ENCODE peak calls at places on chromosome 2, in ten cellular contexts. One of them, this sample, is unnamed.
A peak's percentile ranks its signal among the peaks of the same experiment; 100 is the strongest.

GRCh38 chr2:69709290-69709689 is 32.6 kb upstream of the ANXA4 start:
- DNase-seq in A549: no peak
- DNase-seq in ovary: no peak
- DNase-seq in SK-N-SH: no peak
- DNase-seq in adrenal gland: no peak
- DNase-seq in pancreas: no peak
- DNase-seq in PC-3: no peak
- DNase-seq in WERI-Rb-1: no peak
- DNase-seq in endodermal cell: no peak
- DNase-seq in uterus: no peak
- DNase-seq in this sample: no peak

GRCh38 chr2:33236457-33236856 is 240.0 kb upstream of the RASGRP3 start:
- DNase-seq in A549: no peak
- DNase-seq in ovary: no peak
- DNase-seq in SK-N-SH: no peak
- DNase-seq in adrenal gland: no peak
- DNase-seq in pancreas: no peak
- DNase-seq in PC-3: peak; percentile 83
- DNase-seq in WERI-Rb-1: no peak
- DNase-seq in endodermal cell: no peak
- DNase-seq in uterus: no peak
- DNase-seq in this sample: no peak

GRCh38 chr2:57491213-57491612 is 555.4 kb upstream of the VRK2 start:
- DNase-seq in A549: no peak
- DNase-seq in ovary: no peak
- DNase-seq in SK-N-SH: no peak
- DNase-seq in adrenal gland: no peak
- DNase-seq in pancreas: no peak
- DNase-seq in PC-3: no peak
- DNase-seq in WERI-Rb-1: no peak
- DNase-seq in endodermal cell: no peak
- DNase-seq in uterus: no peak
- DNase-seq in this sample: no peak

GRCh38 chr2:224449212-224450147 is 47.6 kb upstream of the FAM124B start:
- DNase-seq in A549: peak; percentile 38
- DNase-seq in ovary: no peak
- DNase-seq in SK-N-SH: peak; percentile 44
- DNase-seq in adrenal gland: no peak
- DNase-seq in pancreas: no peak
- DNase-seq in PC-3: peak; percentile 48
- DNase-seq in WERI-Rb-1: no peak
- DNase-seq in endodermal cell: peak; percentile 56
- DNase-seq in uterus: no peak
- DNase-seq in this sample: peak; percentile 23

GRCh38 chr2:54077088-54077900 is 38.1 kb upstream of the ACYP2 start:
- DNase-seq in A549: no peak
- DNase-seq in ovary: no peak
- DNase-seq in SK-N-SH: no peak
- DNase-seq in adrenal gland: no peak
- DNase-seq in pancreas: no peak
- DNase-seq in PC-3: no peak
- DNase-seq in WERI-Rb-1: no peak
- DNase-seq in endodermal cell: no peak
- DNase-seq in uterus: no peak
- DNase-seq in this sample: no peak

GRCh38 chr2:210660-211059 is 53.2 kb downstream of the SH3YL1 start:
- DNase-seq in A549: no peak
- DNase-seq in ovary: no peak
- DNase-seq in SK-N-SH: no peak
- DNase-seq in adrenal gland: no peak
- DNase-seq in pancreas: no peak
- DNase-seq in PC-3: peak; percentile 48
- DNase-seq in WERI-Rb-1: no peak
- DNase-seq in endodermal cell: no peak
- DNase-seq in uterus: no peak
- DNase-seq in this sample: no peak

GRCh38 chr2:84257871-84258270 is 201.2 kb downstream of the SUCLG1 start:
- DNase-seq in A549: no peak
- DNase-seq in ovary: no peak
- DNase-seq in SK-N-SH: no peak
- DNase-seq in adrenal gland: no peak
- DNase-seq in pancreas: no peak
- DNase-seq in PC-3: peak; percentile 25
- DNase-seq in WERI-Rb-1: no peak
- DNase-seq in endodermal cell: peak; percentile 51
- DNase-seq in uterus: no peak
- DNase-seq in this sample: no peak

GRCh38 chr2:214706986-214707385 is 102.5 kb downstream of the BARD1 start:
- DNase-seq in A549: no peak
- DNase-seq in ovary: no peak
- DNase-seq in SK-N-SH: peak; percentile 7
- DNase-seq in adrenal gland: no peak
- DNase-seq in pancreas: peak; percentile 32
- DNase-seq in PC-3: no peak
- DNase-seq in WERI-Rb-1: no peak
- DNase-seq in endodermal cell: peak; percentile 55
- DNase-seq in uterus: no peak
- DNase-seq in this sample: no peak

GRCh38 chr2:195450537-195451113 is 206.4 kb upstream of the SLC39A10 start:
- DNase-seq in A549: no peak
- DNase-seq in ovary: no peak
- DNase-seq in SK-N-SH: peak; percentile 48
- DNase-seq in adrenal gland: no peak
- DNase-seq in pancreas: no peak
- DNase-seq in PC-3: no peak
- DNase-seq in WERI-Rb-1: no peak
- DNase-seq in endodermal cell: no peak
- DNase-seq in uterus: no peak
- DNase-seq in this sample: no peak

GRCh38 chr2:168697668-168698121 is 104.7 kb upstream of the NOSTRIN start:
- DNase-seq in A549: no peak
- DNase-seq in ovary: no peak
- DNase-seq in SK-N-SH: no peak
- DNase-seq in adrenal gland: no peak
- DNase-seq in pancreas: no peak
- DNase-seq in PC-3: peak; percentile 41
- DNase-seq in WERI-Rb-1: no peak
- DNase-seq in endodermal cell: peak; percentile 57
- DNase-seq in uterus: no peak
- DNase-seq in this sample: peak; percentile 11

DNA sequence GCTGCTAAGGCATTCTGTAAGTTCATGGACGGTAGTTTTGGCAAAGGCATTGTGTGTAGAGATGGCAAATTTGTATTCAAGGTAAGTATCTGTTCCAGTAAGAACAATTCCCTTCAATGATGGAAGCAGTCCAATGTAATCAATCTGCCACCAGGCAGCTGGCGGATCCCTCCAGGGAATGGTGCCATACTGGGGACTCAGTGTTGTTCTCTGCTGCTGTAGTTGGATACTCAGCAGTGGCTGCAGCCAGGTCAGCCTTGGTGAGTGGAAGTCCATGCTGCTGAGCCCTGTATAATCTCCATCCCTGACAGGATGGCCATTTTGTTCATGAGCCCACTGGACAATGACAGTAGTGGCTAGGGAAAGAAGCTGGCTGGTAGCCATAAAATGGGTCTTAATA is 62.8 kb downstream of the ARL6IP6 start:
- DNase-seq in A549: no peak
- DNase-seq in ovary: no peak
- DNase-seq in SK-N-SH: no peak
- DNase-seq in adrenal gland: no peak
- DNase-seq in pancreas: no peak
- DNase-seq in PC-3: no peak
- DNase-seq in WERI-Rb-1: no peak
- DNase-seq in endodermal cell: no peak
- DNase-seq in uterus: no peak
- DNase-seq in this sample: no peak
- H3K27ac ChIP-seq in A549: no peak overlapping the region
- H3K27ac ChIP-seq in ovary: no peak overlapping the region
- H3K27ac ChIP-seq in SK-N-SH: no peak overlapping the region
- H3K27ac ChIP-seq in adrenal gland: no peak overlapping the region
- H3K27ac ChIP-seq in pancreas: no peak overlapping the region
- H3K27ac ChIP-seq in PC-3: no peak overlapping the region
- H3K27ac ChIP-seq in WERI-Rb-1: no peak overlapping the region
- H3K27ac ChIP-seq in endodermal cell: no peak overlapping the region
- H3K27ac ChIP-seq in uterus: no peak overlapping the region
- H3K27ac ChIP-seq in this sample: no peak overlapping the region

GRCh38 chr2:8525582-8526402 is 156.1 kb upstream of the ID2 start:
- DNase-seq in A549: no peak
- DNase-seq in ovary: no peak
- DNase-seq in SK-N-SH: peak; percentile 79
- DNase-seq in adrenal gland: peak; percentile 81
- DNase-seq in pancreas: peak; percentile 91
- DNase-seq in PC-3: peak; percentile 71
- DNase-seq in WERI-Rb-1: peak; percentile 84
- DNase-seq in endodermal cell: peak; percentile 79
- DNase-seq in uterus: peak; percentile 53
- DNase-seq in this sample: peak; percentile 16
- TF ChIP-seq CTCF in A549: no peak
- TF ChIP-seq CTCF in ovary: no peak
- TF ChIP-seq CTCF in SK-N-SH: no peak
- TF ChIP-seq CTCF in adrenal gland: peak; percentile 43
- TF ChIP-seq CTCF in pancreas: no peak
- TF ChIP-seq CTCF in PC-3: peak; percentile 45
- TF ChIP-seq CTCF in WERI-Rb-1: peak; percentile 78
- TF ChIP-seq CTCF in endodermal cell: peak; percentile 68
- TF ChIP-seq CTCF in uterus: no peak
- TF ChIP-seq CTCF in this sample: peak; percentile 19

DNA sequence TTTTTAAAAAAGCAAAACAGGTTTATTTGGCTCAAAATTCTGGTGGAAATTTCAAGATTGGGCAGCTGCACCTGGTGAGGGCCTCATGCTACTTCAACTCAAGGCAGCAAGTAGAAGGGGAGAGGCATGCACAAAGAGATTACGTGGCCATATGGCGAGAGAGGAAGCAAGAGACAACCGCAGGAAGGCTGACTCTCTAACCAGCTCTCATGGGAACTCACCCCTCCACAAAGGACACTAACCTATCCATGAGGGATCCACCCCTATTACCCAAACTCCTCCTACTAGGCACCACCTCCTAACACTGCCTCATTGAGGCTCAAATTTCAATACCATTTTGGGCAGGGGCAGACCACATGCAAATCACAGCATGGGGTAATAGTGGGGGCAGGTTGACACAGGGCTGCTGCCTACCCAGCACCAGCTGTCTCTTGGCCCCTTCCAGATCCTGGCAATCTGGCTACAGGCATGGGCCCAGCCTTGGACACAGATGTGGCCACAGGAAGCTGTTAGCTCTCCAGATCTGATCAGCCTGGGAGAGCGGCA is 2.0 kb upstream of the CAPN10 start:
- DNase-seq in A549: no peak
- DNase-seq in ovary: no peak
- DNase-seq in SK-N-SH: no peak
- DNase-seq in adrenal gland: no peak
- DNase-seq in pancreas: no peak
- DNase-seq in PC-3: peak; percentile 36
- DNase-seq in WERI-Rb-1: peak; percentile 75
- DNase-seq in endodermal cell: peak; percentile 62
- DNase-seq in uterus: no peak
- DNase-seq in this sample: peak; percentile 82
- H3K4me3 ChIP-seq in A549: peak overlapping the region; percentile 82
- H3K4me3 ChIP-seq in ovary: no peak overlapping the region
- H3K4me3 ChIP-seq in SK-N-SH: peak overlapping the region; percentile 100
- H3K4me3 ChIP-seq in adrenal gland: no peak overlapping the region
- H3K4me3 ChIP-seq in pancreas: no peak overlapping the region
- H3K4me3 ChIP-seq in PC-3: peak overlapping the region; percentile 93
- H3K4me3 ChIP-seq in WERI-Rb-1: peak overlapping the region; percentile 89
- H3K4me3 ChIP-seq in endodermal cell: peak overlapping the region; percentile 93
- H3K4me3 ChIP-seq in uterus: no peak overlapping the region
- H3K4me3 ChIP-seq in this sample: no peak overlapping the region

DNA sequence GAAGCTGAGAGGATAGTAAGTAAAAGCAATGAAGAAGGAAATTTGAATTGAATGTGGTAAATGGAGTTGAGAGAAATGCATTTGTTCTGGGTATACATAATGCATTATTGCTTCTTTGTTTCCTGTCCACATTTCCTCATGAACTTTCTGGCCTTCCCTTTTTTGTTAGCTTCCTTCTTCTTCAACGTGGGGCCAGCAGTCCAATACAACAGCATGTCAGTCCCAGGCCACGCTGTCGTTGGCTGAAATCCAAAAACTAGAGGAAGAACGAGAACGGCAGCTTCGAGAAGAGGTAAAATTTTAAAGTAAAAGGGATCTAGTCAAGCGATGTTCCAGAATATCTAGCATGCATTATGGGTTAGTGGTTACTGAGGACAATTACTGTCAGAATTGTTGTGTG is 30.4 kb upstream of the SNORC start:
- DNase-seq in A549: no peak
- DNase-seq in ovary: no peak
- DNase-seq in SK-N-SH: no peak
- DNase-seq in adrenal gland: peak; percentile 63
- DNase-seq in pancreas: peak; percentile 45
- DNase-seq in PC-3: no peak
- DNase-seq in WERI-Rb-1: no peak
- DNase-seq in endodermal cell: no peak
- DNase-seq in uterus: no peak
- DNase-seq in this sample: no peak
- H3K27ac ChIP-seq in A549: no peak overlapping the region
- H3K27ac ChIP-seq in ovary: no peak overlapping the region
- H3K27ac ChIP-seq in SK-N-SH: no peak overlapping the region
- H3K27ac ChIP-seq in adrenal gland: no peak overlapping the region
- H3K27ac ChIP-seq in pancreas: no peak overlapping the region
- H3K27ac ChIP-seq in PC-3: no peak overlapping the region
- H3K27ac ChIP-seq in WERI-Rb-1: no peak overlapping the region
- H3K27ac ChIP-seq in endodermal cell: no peak overlapping the region
- H3K27ac ChIP-seq in uterus: no peak overlapping the region
- H3K27ac ChIP-seq in this sample: no peak overlapping the region

DNA sequence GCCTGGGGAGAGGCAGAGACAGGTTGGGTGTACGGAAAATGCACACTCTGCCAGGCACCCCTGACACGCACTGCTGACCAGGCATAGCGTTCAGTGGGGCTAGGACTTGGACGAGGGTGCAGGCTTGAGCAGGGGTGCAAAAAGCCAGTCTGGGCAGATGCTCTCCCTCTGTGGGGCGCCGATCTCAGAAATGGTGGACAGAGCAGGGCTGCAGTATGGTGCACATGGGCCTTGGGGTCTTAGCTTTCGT is 1.0 kb upstream of the ARHGEF4 start:
- DNase-seq in A549: no peak
- DNase-seq in ovary: no peak
- DNase-seq in SK-N-SH: no peak
- DNase-seq in adrenal gland: no peak
- DNase-seq in pancreas: no peak
- DNase-seq in PC-3: no peak
- DNase-seq in WERI-Rb-1: no peak
- DNase-seq in endodermal cell: no peak
- DNase-seq in uterus: no peak
- DNase-seq in this sample: no peak
- TF ChIP-seq CTCF in A549: no peak
- TF ChIP-seq CTCF in ovary: no peak
- TF ChIP-seq CTCF in SK-N-SH: no peak
- TF ChIP-seq CTCF in adrenal gland: no peak
- TF ChIP-seq CTCF in pancreas: no peak
- TF ChIP-seq CTCF in PC-3: no peak
- TF ChIP-seq CTCF in WERI-Rb-1: no peak
- TF ChIP-seq CTCF in endodermal cell: no peak
- TF ChIP-seq CTCF in uterus: no peak
- TF ChIP-seq CTCF in this sample: no peak

GRCh38 chr2:85744055-85744454 is 9.7 kb upstream of the ATOH8 start:
- DNase-seq in A549: no peak
- DNase-seq in ovary: no peak
- DNase-seq in SK-N-SH: no peak
- DNase-seq in adrenal gland: no peak
- DNase-seq in pancreas: no peak
- DNase-seq in PC-3: no peak
- DNase-seq in WERI-Rb-1: no peak
- DNase-seq in endodermal cell: no peak
- DNase-seq in uterus: no peak
- DNase-seq in this sample: no peak
- H3K4me3 ChIP-seq in A549: no peak overlapping the region
- H3K4me3 ChIP-seq in ovary: no peak overlapping the region
- H3K4me3 ChIP-seq in SK-N-SH: no peak overlapping the region
- H3K4me3 ChIP-seq in adrenal gland: no peak overlapping the region
- H3K4me3 ChIP-seq in pancreas: no peak overlapping the region
- H3K4me3 ChIP-seq in PC-3: no peak overlapping the region
- H3K4me3 ChIP-seq in WERI-Rb-1: no peak overlapping the region
- H3K4me3 ChIP-seq in endodermal cell: no peak overlapping the region
- H3K4me3 ChIP-seq in uterus: no peak overlapping the region
- H3K4me3 ChIP-seq in this sample: no peak overlapping the region